ENCODE peak calls at places on chromosomes 7 and 10, in nine cellular contexts. L is uterus, S is NCI-H187 treated with DMSO at 0.1 percent for 48 hours, W is astrocyte of the spinal cord, M is NCI-H2081, Z is omental fat pad, E is glomerular endothelial cell, K is T1000, Q is RWPE1. B is an unnamed sample.

GRCh38 chr10:95312986-95313495 is 22.2 kb upstream of the PDLIM1 start:
- DNase-seq in M (no peak), S (no peak), Q (no peak), W (no peak), Z (no peak), K (no peak), E (no peak), L (no peak), B (no peak)

GRCh38 chr10:6347391-6347951 is 144.7 kb downstream of the PFKFB3 start:
- DNase-seq in K (no peak), S (no peak), W (peak; percentile 30), M (no peak), L (no peak), Z (no peak), E (no peak), Q (no peak), B (no peak)

GRCh38 chr7:125934539-125934938 is 1004.9 kb upstream of the POT1 start:
- DNase-seq in E (no peak), L (no peak), S (no peak), M (peak; percentile 0), Q (no peak), Z (no peak), W (no peak), K (no peak), B (no peak)

GRCh38 chr7:51013218-51013786 is 230.6 kb upstream of the GRB10 start:
- DNase-seq in W (no peak), L (no peak), M (no peak), S (no peak), Q (no peak), Z (no peak), K (no peak), E (no peak), B (no peak)

GRCh38 chr7:27198138-27198841 is 1.6 kb downstream of the HOXA13 start:
- DNase-seq in E (no peak), M (no peak), L (no peak), W (no peak), Q (no peak), K (no peak), Z (no peak), S (no peak), B (no peak)

GRCh38 chr7:122413339-122413738 is 108.8 kb upstream of the FEZF1 start:
- DNase-seq in Q (no peak), M (no peak), K (no peak), S (peak; percentile 90), L (no peak), E (no peak), W (no peak), Z (no peak), B (no peak)

GRCh38 chr10:107544706-107545520 is 380.4 kb upstream of the SORCS1 start:
- DNase-seq in L (no peak), W (no peak), E (no peak), Q (no peak), M (no peak), K (no peak), S (no peak), Z (no peak), B (no peak)

GRCh38 chr7:74401137-74401859 is 52.4 kb upstream of the GTF2IRD1 start:
- DNase-seq in Z (peak; percentile 90), W (peak; percentile 38), K (peak; percentile 29), Q (peak; percentile 60), L (peak; percentile 74), M (peak; percentile 62), S (no peak), E (no peak), B (peak; percentile 75)

GRCh38 chr7:101171442-101171837 is 6.1 kb upstream of the VGF start:
- DNase-seq in M (no peak), K (no peak), L (no peak), W (no peak), S (no peak), Q (no peak), Z (no peak), E (no peak), B (no peak)

GRCh38 chr10:126459032-126459831 is 71.0 kb upstream of the ADAM12 start:
- DNase-seq in Z (no peak), M (no peak), E (no peak), S (no peak), Q (no peak), L (no peak), W (peak; percentile 95), K (peak; percentile 75), B (no peak)

GRCh38 chr10:22805304-22805703 is 90.9 kb upstream of the PIP4K2A start:
- DNase-seq in K (no peak), M (peak; percentile 38), Z (no peak), S (peak; percentile 48), W (peak; percentile 54), L (no peak), Q (no peak), E (no peak), B (no peak)

B was measured in D721Med.